ENCODE peak calls at places on chromosomes 5 and 9, in four cellular contexts. One of them, this sample, is unnamed. For H3K27me3, the result is how much of the 10 kb centered on the place peaks cover.

GRCh38 chr5:452856-453710 is 10.1 kb downstream of the EXOC3 start:
- DNase-seq in stomach: no peak
- DNase-seq in HepG2: no peak
- DNase-seq in IMR-90: no peak
- DNase-seq in this sample: no peak

GRCh38 chr9:93884808-93885207 is 70.3 kb downstream of the BARX1 start:
- DNase-seq in stomach: no peak
- DNase-seq in HepG2: no peak
- DNase-seq in IMR-90: no peak
- DNase-seq in this sample: no peak

GRCh38 chr5:16529319-16529718 is 63.7 kb upstream of the ZNF622 start:
- DNase-seq in stomach: no peak
- DNase-seq in HepG2: no peak
- DNase-seq in IMR-90: no peak
- DNase-seq in this sample: peak

GRCh38 chr5:113338628-113339027 is 96.2 kb downstream of the TSSK1B start:
- DNase-seq in stomach: no peak
- DNase-seq in HepG2: no peak
- DNase-seq in IMR-90: no peak
- DNase-seq in this sample: no peak

GRCh38 chr5:168260353-168261211 is 30.9 kb upstream of the WWC1 start:
- DNase-seq in stomach: no peak
- DNase-seq in HepG2: no peak
- DNase-seq in IMR-90: no peak
- DNase-seq in this sample: no peak

GRCh38 chr5:158812381-158812780 is 287.3 kb downstream of the EBF1 start:
- DNase-seq in stomach: no peak
- DNase-seq in HepG2: no peak
- DNase-seq in IMR-90: no peak
- DNase-seq in this sample: peak

GRCh38 chr5:179908528-179908927 is 831 bp upstream of the TBC1D9B start:
- DNase-seq in stomach: no peak
- DNase-seq in HepG2: peak
- DNase-seq in IMR-90: no peak
- DNase-seq in this sample: no peak

GRCh38 chr5:34687269-34688011 is 31.3 kb downstream of the RAI14 start:
- DNase-seq in stomach: no peak
- DNase-seq in HepG2: no peak
- DNase-seq in IMR-90: peak
- DNase-seq in this sample: no peak

GRCh38 chr9:126114850-126115460 is 211.7 kb upstream of the MVB12B start:
- DNase-seq in stomach: peak
- DNase-seq in HepG2: no peak
- DNase-seq in IMR-90: no peak
- DNase-seq in this sample: no peak

GRCh38 chr5:1931590-1932138 is 48.9 kb upstream of the IRX4 start:
- DNase-seq in stomach: peak
- DNase-seq in HepG2: no peak
- DNase-seq in IMR-90: no peak
- DNase-seq in this sample: no peak

GRCh38 chr5:17743580-17744435 is 109.5 kb downstream of the TAF11L14 start:
- DNase-seq in stomach: no peak
- DNase-seq in HepG2: no peak
- DNase-seq in IMR-90: peak
- DNase-seq in this sample: no peak

GRCh38 chr5:73902327-73903051 is 276.5 kb downstream of the ARHGEF28 start:
- DNase-seq in stomach: no peak
- DNase-seq in HepG2: peak
- DNase-seq in IMR-90: peak
- DNase-seq in this sample: no peak

GRCh38 chr9:25677301-25678146 is 720 bp downstream of the TUSC1 start:
- DNase-seq in stomach: peak
- DNase-seq in HepG2: no peak
- DNase-seq in IMR-90: peak
- DNase-seq in this sample: peak

GRCh38 chr5:127358782-127359181 is 68.2 kb downstream of the MEGF10 start:
- DNase-seq in stomach: no peak
- DNase-seq in HepG2: no peak
- DNase-seq in IMR-90: no peak
- DNase-seq in this sample: no peak

GRCh38 chr9:34254966-34255825 is 73.9 kb downstream of the KIF24 start:
- DNase-seq in stomach: peak
- DNase-seq in HepG2: no peak
- DNase-seq in IMR-90: peak
- DNase-seq in this sample: no peak

GRCh38 chr9:105413486-105414068 is 34.3 kb upstream of the FSD1L start:
- DNase-seq in stomach: no peak
- DNase-seq in HepG2: peak
- DNase-seq in IMR-90: peak
- DNase-seq in this sample: no peak

GRCh38 chr5:111127453-111128195 is 35.5 kb downstream of the WDR36 start:
- DNase-seq in stomach: no peak
- DNase-seq in HepG2: no peak
- DNase-seq in IMR-90: no peak
- DNase-seq in this sample: no peak

GRCh38 chr5:133735346-133735745 is 123.0 kb upstream of the FSTL4 start:
- DNase-seq in stomach: no peak
- DNase-seq in HepG2: peak
- DNase-seq in IMR-90: peak
- DNase-seq in this sample: no peak

GRCh38 chr5:7910738-7911428 is 41.9 kb downstream of the MTRR start:
- DNase-seq in stomach: no peak
- DNase-seq in HepG2: no peak
- DNase-seq in IMR-90: no peak
- DNase-seq in this sample: no peak

GRCh38 chr9:98989036-98990000 is 45.6 kb downstream of the COL15A1 start:
- DNase-seq in stomach: no peak
- DNase-seq in HepG2: peak
- DNase-seq in IMR-90: peak
- DNase-seq in this sample: peak

GRCh38 chr5:1315709-1316587 is 21.1 kb upstream of the TERT start:
- DNase-seq in stomach: peak
- DNase-seq in HepG2: peak
- DNase-seq in IMR-90: no peak
- DNase-seq in this sample: peak

GRCh38 chr5:169545762-169546161 is 37.8 kb upstream of the SPDL1 start:
- DNase-seq in stomach: no peak
- DNase-seq in HepG2: no peak
- DNase-seq in IMR-90: peak
- DNase-seq in this sample: no peak

GRCh38 chr5:43016217-43016779 is 23.8 kb downstream of the ANXA2R start:
- DNase-seq in stomach: no peak
- DNase-seq in HepG2: no peak
- DNase-seq in IMR-90: no peak
- DNase-seq in this sample: no peak

GRCh38 chr5:173669483-173669882 is 53.0 kb upstream of the BOD1 start:
- DNase-seq in stomach: peak
- DNase-seq in HepG2: no peak
- DNase-seq in IMR-90: no peak
- DNase-seq in this sample: no peak

GRCh38 chr5:173670130-173670591 is 53.7 kb upstream of the BOD1 start:
- DNase-seq in stomach: peak
- DNase-seq in HepG2: no peak
- DNase-seq in IMR-90: peak
- DNase-seq in this sample: no peak

GRCh38 chr5:173668245-173668800 is 51.9 kb upstream of the BOD1 start:
- DNase-seq in stomach: no peak
- DNase-seq in HepG2: no peak
- DNase-seq in IMR-90: no peak
- DNase-seq in this sample: no peak

GRCh38 chr5:173667702-173668101 is 51.3 kb upstream of the BOD1 start:
- DNase-seq in stomach: no peak
- DNase-seq in HepG2: no peak
- DNase-seq in IMR-90: no peak
- DNase-seq in this sample: no peak

GRCh38 chr5:173668910-173669309 is 52.5 kb upstream of the BOD1 start:
- DNase-seq in stomach: no peak
- DNase-seq in HepG2: no peak
- DNase-seq in IMR-90: no peak
- DNase-seq in this sample: no peak
- TF ChIP-seq POLR2A in stomach: no peak
- TF ChIP-seq POLR2A in HepG2: no peak
- TF ChIP-seq POLR2A in IMR-90: no peak
- TF ChIP-seq POLR2A in this sample: no peak

GRCh38 chr5:51395666-51396356 is 12.6 kb downstream of the ISL1 start:
- DNase-seq in stomach: no peak
- DNase-seq in HepG2: no peak
- DNase-seq in IMR-90: no peak
- DNase-seq in this sample: no peak

GRCh38 chr5:51394609-51395008 is 11.4 kb downstream of the ISL1 start:
- DNase-seq in stomach: no peak
- DNase-seq in HepG2: no peak
- DNase-seq in IMR-90: no peak
- DNase-seq in this sample: no peak

GRCh38 chr5:51397996-51398395 is 14.7 kb downstream of the ISL1 start:
- DNase-seq in stomach: no peak
- DNase-seq in HepG2: no peak
- DNase-seq in IMR-90: no peak
- DNase-seq in this sample: no peak

GRCh38 chr5:51395245-51395644 is 12.0 kb downstream of the ISL1 start:
- DNase-seq in stomach: no peak
- DNase-seq in HepG2: no peak
- DNase-seq in IMR-90: no peak
- DNase-seq in this sample: no peak

DNA sequence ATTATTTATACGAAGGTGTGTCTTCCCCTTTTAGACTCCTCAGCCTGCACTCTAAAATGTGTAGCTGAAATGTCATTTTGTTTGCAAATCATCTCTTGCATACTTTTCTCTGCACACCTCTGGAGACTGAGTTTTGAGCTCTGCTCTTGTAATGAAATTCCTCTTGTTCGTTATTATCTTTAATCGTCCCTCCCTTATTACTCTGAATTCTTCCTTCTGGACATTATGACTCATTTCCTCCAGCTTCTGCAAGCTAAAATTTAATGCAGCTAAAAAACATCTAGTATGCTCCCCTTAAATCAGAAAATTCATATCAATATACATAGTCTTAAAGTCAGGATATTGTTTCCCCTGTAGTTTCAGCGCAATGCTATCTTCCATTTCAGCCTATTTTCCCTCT is 13.5 kb downstream of the ISL1 start:
- DNase-seq in stomach: no peak
- DNase-seq in HepG2: no peak
- DNase-seq in IMR-90: no peak
- DNase-seq in this sample: no peak
- H3K4me3 ChIP-seq in stomach: no peak
- H3K4me3 ChIP-seq in HepG2: no peak
- H3K4me3 ChIP-seq in IMR-90: no peak
- H3K4me3 ChIP-seq in this sample: no peak

GRCh38 chr9:79255681-79256080 is 316.1 kb upstream of the TLE4 start:
- DNase-seq in stomach: no peak
- DNase-seq in HepG2: no peak
- DNase-seq in IMR-90: no peak
- DNase-seq in this sample: no peak
- H3K27me3 ChIP-seq in stomach: under half
- H3K27me3 ChIP-seq in HepG2: under half
- H3K27me3 ChIP-seq in IMR-90: under half
- H3K27me3 ChIP-seq in this sample: under half

DNA sequence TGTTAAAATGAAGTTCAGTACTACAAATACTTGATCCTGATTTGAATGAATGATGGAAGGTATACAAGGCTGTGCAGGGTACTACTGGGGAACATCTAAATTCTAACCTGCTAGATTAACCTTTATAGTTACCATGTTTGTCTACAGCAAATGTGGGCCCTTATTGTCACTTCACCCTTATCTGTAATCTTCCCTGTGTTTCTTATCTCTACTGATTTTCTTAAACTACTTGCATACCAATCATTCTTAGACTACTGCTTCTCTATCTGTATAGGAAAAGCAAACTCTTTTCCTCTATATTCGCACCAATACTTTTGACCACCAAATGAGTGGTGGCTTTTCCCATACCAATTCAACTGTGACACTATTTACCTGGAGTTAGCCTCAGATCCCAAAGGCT is 210.7 kb downstream of the HINT1 start:
- DNase-seq in stomach: no peak
- DNase-seq in HepG2: no peak
- DNase-seq in IMR-90: no peak
- DNase-seq in this sample: no peak
- TF ChIP-seq POLR2A in stomach: no peak
- TF ChIP-seq POLR2A in HepG2: no peak
- TF ChIP-seq POLR2A in IMR-90: no peak
- TF ChIP-seq POLR2A in this sample: no peak

DNA sequence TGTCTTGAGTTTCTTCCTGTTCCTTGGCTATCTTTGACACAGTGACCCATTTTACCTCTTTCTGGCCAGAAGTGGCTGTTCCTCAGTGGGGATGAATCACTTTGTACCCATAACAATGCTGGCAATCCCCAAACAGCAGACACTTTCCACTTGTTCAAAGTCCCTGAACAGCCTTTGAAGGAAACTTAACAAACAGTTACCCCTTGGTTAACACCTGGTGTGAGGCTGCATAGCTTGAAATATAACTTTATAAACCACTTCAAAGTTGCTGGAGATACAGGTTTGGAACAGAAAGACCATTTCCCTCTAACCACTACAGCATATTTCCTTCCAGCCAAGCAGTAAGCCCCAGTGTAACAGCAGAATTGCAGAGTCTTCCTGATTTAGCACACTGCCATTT is 225.8 kb downstream of the PIK3R1 start:
- DNase-seq in stomach: no peak
- DNase-seq in HepG2: no peak
- DNase-seq in IMR-90: no peak
- DNase-seq in this sample: no peak
- H3K4me3 ChIP-seq in stomach: no peak
- H3K4me3 ChIP-seq in HepG2: no peak
- H3K4me3 ChIP-seq in IMR-90: no peak
- H3K4me3 ChIP-seq in this sample: no peak